ENCODE peak calls at places on chromosomes 2 and 18, in eight cellular contexts. B is GM13977, F is OCI-M1, O is NCI-H748 treated with DMSO at 0.1 percent for 48 hours, Z is kidney tubule cell, X is GM10248, L is EL, U is lower lobe of right lung. E is an unnamed sample.
A peak's percentile ranks its signal among the peaks of the same experiment; 100 is the strongest.

GRCh38 chr2:207315131-207315530 is 149.4 kb upstream of the KLF7 start:
- DNase-seq in B (no peak), F (no peak), O (no peak), Z (no peak), X (no peak), L (no peak), U (no peak), E (no peak)

GRCh38 chr2:176484838-176485237 is 215.6 kb downstream of the MTX2 start:
- DNase-seq in B (no peak), F (no peak), O (no peak), Z (no peak), X (no peak), L (no peak), U (no peak), E (no peak)

GRCh38 chr2:242085941-242086621 is 216.6 kb downstream of the RTP5 start:
- DNase-seq in B (no peak), F (peak; percentile 90), O (no peak), Z (no peak), X (no peak), L (peak; percentile 58), U (peak; percentile 72), E (peak; percentile 29)

GRCh38 chr2:113755690-113756063 is 765 bp downstream of the SLC35F5 start:
- DNase-seq in B (peak; percentile 11), F (peak; percentile 74), O (no peak), Z (no peak), X (no peak), L (peak; percentile 32), U (no peak), E (no peak)

GRCh38 chr2:26559556-26559955 is 81.6 kb downstream of the CIB4 start:
- DNase-seq in B (no peak), F (no peak), O (no peak), Z (no peak), X (no peak), L (no peak), U (no peak), E (no peak)

GRCh38 chr18:7946724-7947377 is 379.7 kb downstream of the PTPRM start:
- DNase-seq in B (no peak), F (peak; percentile 66), O (no peak), Z (peak; percentile 77), X (no peak), L (peak; percentile 82), U (no peak), E (no peak)

GRCh38 chr2:62297642-62298010 is 101.7 kb downstream of the B3GNT2 start:
- DNase-seq in B (no peak), F (peak; percentile 82), O (no peak), Z (no peak), X (no peak), L (peak; percentile 21), U (no peak), E (no peak)

GRCh38 chr2:136183095-136183494 is 65.1 kb upstream of the CXCR4 start:
- DNase-seq in B (no peak), F (no peak), O (no peak), Z (no peak), X (no peak), L (no peak), U (no peak), E (no peak)

GRCh38 chr2:117179405-117179804 is 635.1 kb upstream of the DDX18 start:
- DNase-seq in B (no peak), F (no peak), O (no peak), Z (no peak), X (no peak), L (no peak), U (no peak), E (no peak)

GRCh38 chr2:240596080-240596460 is 9.5 kb downstream of the CAPN10 start:
- DNase-seq in B (no peak), F (no peak), O (no peak), Z (no peak), X (no peak), L (no peak), U (peak; percentile 36), E (no peak)

GRCh38 chr2:178860551-178860950 is 53.3 kb upstream of the TTN start:
- DNase-seq in B (no peak), F (no peak), O (no peak), Z (no peak), X (no peak), L (no peak), U (no peak), E (no peak)

GRCh38 chr2:43024515-43024962 is 201.9 kb downstream of the ZFP36L2 start:
- DNase-seq in B (peak; percentile 64), F (peak; percentile 64), O (no peak), Z (peak; percentile 53), X (peak; percentile 59), L (peak; percentile 60), U (no peak), E (no peak)

GRCh38 chr18:9673296-9674251 is 34.5 kb upstream of the RAB31 start:
- DNase-seq in B (peak; percentile 90), F (peak; percentile 91), O (no peak), Z (peak; percentile 100), X (peak; percentile 89), L (peak; percentile 76), U (peak; percentile 75), E (peak; percentile 88)

GRCh38 chr2:231296401-231296800 is 98.0 kb downstream of the ARMC9 start:
- DNase-seq in B (no peak), F (no peak), O (no peak), Z (no peak), X (no peak), L (no peak), U (no peak), E (no peak)

GRCh38 chr18:55419939-55420664 is 167.9 kb downstream of the TCF4 start:
- DNase-seq in B (no peak), F (no peak), O (peak; percentile 70), Z (no peak), X (no peak), L (peak; percentile 55), U (no peak), E (no peak)

GRCh38 chr18:61570070-61570469 is 236.8 kb downstream of the CDH20 start:
- DNase-seq in B (no peak), F (no peak), O (no peak), Z (no peak), X (no peak), L (no peak), U (no peak), E (no peak)

GRCh38 chr2:28730641-28731146 is 20.9 kb upstream of the PPP1CB start:
- DNase-seq in B (no peak), F (no peak), O (no peak), Z (no peak), X (no peak), L (no peak), U (no peak), E (no peak)

GRCh38 chr2:232523682-232524597 is 2.0 kb upstream of the CHRND start:
- DNase-seq in B (peak; percentile 67), F (peak; percentile 16), O (peak; percentile 38), Z (peak; percentile 48), X (no peak), L (peak; percentile 61), U (no peak), E (no peak)

GRCh38 chr2:9108210-9108967 is 98.2 kb upstream of the ASAP2 start:
- DNase-seq in B (no peak), F (no peak), O (peak; percentile 64), Z (peak; percentile 41), X (no peak), L (no peak), U (no peak), E (no peak)

GRCh38 chr2:157933549-157933948 is 57.4 kb upstream of the ACVR1 start:
- DNase-seq in B (no peak), F (no peak), O (no peak), Z (no peak), X (no peak), L (no peak), U (no peak), E (no peak)

E was measured in GM06990.